ENCODE peak calls at places on chromosomes 16 and 17, in eight cellular contexts. F, A, X, C, R, U, B and S are unnamed samples.

GRCh38 chr17:42194133-42194899 is at the start of gene GHDC:
- DNase-seq in F (peak; percentile 83), B (peak; percentile 65), C (peak; percentile 68), R (peak; percentile 66), U (peak; percentile 71), X (peak; percentile 80), A (peak; percentile 87), S (peak; percentile 83)

GRCh38 chr17:13562271-13562800 is 39.4 kb downstream of the HS3ST3A1 start:
- DNase-seq in A (no peak), X (no peak), F (no peak), U (peak; percentile 32), B (no peak), C (peak; percentile 92), R (no peak), S (no peak)

GRCh38 chr16:17382514-17382913 is 88.2 kb downstream of the XYLT1 start:
- DNase-seq in U (no peak), F (no peak), X (no peak), B (no peak), C (no peak), A (no peak), R (no peak), S (no peak)

GRCh38 chr17:77429985-77430752 is 289.4 kb downstream of the SEC14L1 start:
- DNase-seq in A (peak; percentile 98), B (peak; percentile 74), R (peak; percentile 75), X (peak; percentile 86), U (peak; percentile 99), F (peak; percentile 87), C (peak; percentile 99), S (peak; percentile 63)

GRCh38 chr16:10655415-10655977 is 39.2 kb downstream of the TEKT5 start:
- DNase-seq in R (no peak), B (no peak), U (no peak), A (no peak), F (no peak), C (no peak), X (no peak), S (no peak)

GRCh38 chr16:11229906-11230305 is 26.1 kb downstream of the SOCS1 start:
- DNase-seq in X (no peak), U (no peak), R (no peak), B (no peak), C (no peak), A (peak; percentile 95), F (no peak), S (no peak)

GRCh38 chr17:28466521-28467048 is 6.9 kb upstream of the SLC13A2 start:
- DNase-seq in C (no peak), F (no peak), B (no peak), X (no peak), U (peak; percentile 20), A (no peak), R (no peak), S (no peak)

GRCh38 chr16:89711601-89712475 is 8.9 kb downstream of the VPS9D1 start:
- DNase-seq in A (peak; percentile 21), B (peak; percentile 82), X (peak; percentile 81), U (peak; percentile 48), C (no peak), F (peak; percentile 77), R (peak; percentile 54), S (peak; percentile 56)

GRCh38 chr16:74888227-74888862 is 96.6 kb downstream of the WDR59 start:
- DNase-seq in X (no peak), C (no peak), F (peak; percentile 6), R (no peak), U (no peak), B (no peak), A (no peak), S (no peak)